ENCODE peak calls at places on chromosome 17, in four cellular contexts. One of them, this sample, is unnamed.

GRCh38 chr17:68292689-68293040 is 1.4 kb downstream of the ARSG start:
- DNase-seq in CD4-positive, alpha-beta T cell: no peak
- DNase-seq in activated CD8-positive, alpha-beta T cell treated with anti-CD3 and anti-CD28 coated beads for 36 hours: no peak
- DNase-seq in fibroblast of the aortic adventitia: no peak
- DNase-seq in this sample: no peak

GRCh38 chr17:14717849-14718248 is 417.0 kb downstream of the HS3ST3B1 start:
- DNase-seq in CD4-positive, alpha-beta T cell: no peak
- DNase-seq in activated CD8-positive, alpha-beta T cell treated with anti-CD3 and anti-CD28 coated beads for 36 hours: no peak
- DNase-seq in fibroblast of the aortic adventitia: no peak
- DNase-seq in this sample: no peak

GRCh38 chr17:27457731-27458523 is 1.7 kb downstream of the KSR1 start:
- DNase-seq in CD4-positive, alpha-beta T cell: no peak
- DNase-seq in activated CD8-positive, alpha-beta T cell treated with anti-CD3 and anti-CD28 coated beads for 36 hours: no peak
- DNase-seq in fibroblast of the aortic adventitia: peak; percentile 52
- DNase-seq in this sample: peak; percentile 60

GRCh38 chr17:412211-413015 is 59.8 kb upstream of the RPH3AL start:
- DNase-seq in CD4-positive, alpha-beta T cell: peak; percentile 61
- DNase-seq in activated CD8-positive, alpha-beta T cell treated with anti-CD3 and anti-CD28 coated beads for 36 hours: peak; percentile 79
- DNase-seq in fibroblast of the aortic adventitia: peak; percentile 81
- DNase-seq in this sample: peak; percentile 58

GRCh38 chr17:72116692-72117469 is 3.9 kb upstream of the SOX9 start:
- DNase-seq in CD4-positive, alpha-beta T cell: no peak
- DNase-seq in activated CD8-positive, alpha-beta T cell treated with anti-CD3 and anti-CD28 coated beads for 36 hours: no peak
- DNase-seq in fibroblast of the aortic adventitia: no peak
- DNase-seq in this sample: no peak

GRCh38 chr17:64148699-64149098 is 18.8 kb upstream of the ERN1 start:
- DNase-seq in CD4-positive, alpha-beta T cell: no peak
- DNase-seq in activated CD8-positive, alpha-beta T cell treated with anti-CD3 and anti-CD28 coated beads for 36 hours: peak; percentile 16
- DNase-seq in fibroblast of the aortic adventitia: no peak
- DNase-seq in this sample: no peak

GRCh38 chr17:78358538-78359215 is 1.2 kb downstream of the SOCS3 start:
- DNase-seq in CD4-positive, alpha-beta T cell: no peak
- DNase-seq in activated CD8-positive, alpha-beta T cell treated with anti-CD3 and anti-CD28 coated beads for 36 hours: peak; percentile 41
- DNase-seq in fibroblast of the aortic adventitia: peak; percentile 62
- DNase-seq in this sample: peak; percentile 65

GRCh38 chr17:40738553-40738952 is 16.6 kb downstream of the KRT25 start:
- DNase-seq in CD4-positive, alpha-beta T cell: no peak
- DNase-seq in activated CD8-positive, alpha-beta T cell treated with anti-CD3 and anti-CD28 coated beads for 36 hours: no peak
- DNase-seq in fibroblast of the aortic adventitia: no peak
- DNase-seq in this sample: no peak

GRCh38 chr17:49715717-49716279 is 8.0 kb upstream of the SLC35B1 start:
- DNase-seq in CD4-positive, alpha-beta T cell: no peak
- DNase-seq in activated CD8-positive, alpha-beta T cell treated with anti-CD3 and anti-CD28 coated beads for 36 hours: peak; percentile 81
- DNase-seq in fibroblast of the aortic adventitia: no peak
- DNase-seq in this sample: no peak

GRCh38 chr17:43766413-43767052 is 7.9 kb upstream of the SOST start:
- DNase-seq in CD4-positive, alpha-beta T cell: peak; percentile 49
- DNase-seq in activated CD8-positive, alpha-beta T cell treated with anti-CD3 and anti-CD28 coated beads for 36 hours: peak; percentile 71
- DNase-seq in fibroblast of the aortic adventitia: peak; percentile 57
- DNase-seq in this sample: no peak

GRCh38 chr17:64348666-64349065 is 42.0 kb downstream of the PECAM1 start:
- DNase-seq in CD4-positive, alpha-beta T cell: no peak
- DNase-seq in activated CD8-positive, alpha-beta T cell treated with anti-CD3 and anti-CD28 coated beads for 36 hours: no peak
- DNase-seq in fibroblast of the aortic adventitia: no peak
- DNase-seq in this sample: no peak

GRCh38 chr17:2024572-2025219 is 438 bp downstream of the RTN4RL1 start:
- DNase-seq in CD4-positive, alpha-beta T cell: no peak
- DNase-seq in activated CD8-positive, alpha-beta T cell treated with anti-CD3 and anti-CD28 coated beads for 36 hours: no peak
- DNase-seq in fibroblast of the aortic adventitia: no peak
- DNase-seq in this sample: no peak

GRCh38 chr17:60138769-60139437 is 10.9 kb upstream of the CA4 start:
- DNase-seq in CD4-positive, alpha-beta T cell: no peak
- DNase-seq in activated CD8-positive, alpha-beta T cell treated with anti-CD3 and anti-CD28 coated beads for 36 hours: no peak
- DNase-seq in fibroblast of the aortic adventitia: no peak
- DNase-seq in this sample: no peak

GRCh38 chr17:56707312-56708219 is 114.1 kb downstream of the NOG start:
- DNase-seq in CD4-positive, alpha-beta T cell: no peak
- DNase-seq in activated CD8-positive, alpha-beta T cell treated with anti-CD3 and anti-CD28 coated beads for 36 hours: no peak
- DNase-seq in fibroblast of the aortic adventitia: no peak
- DNase-seq in this sample: no peak

GRCh38 chr17:74335529-74336062 is 9.6 kb downstream of the KIF19 start:
- DNase-seq in CD4-positive, alpha-beta T cell: no peak
- DNase-seq in activated CD8-positive, alpha-beta T cell treated with anti-CD3 and anti-CD28 coated beads for 36 hours: no peak
- DNase-seq in fibroblast of the aortic adventitia: no peak
- DNase-seq in this sample: no peak

GRCh38 chr17:65088621-65089385 is 32.3 kb upstream of the GNA13 start:
- DNase-seq in CD4-positive, alpha-beta T cell: no peak
- DNase-seq in activated CD8-positive, alpha-beta T cell treated with anti-CD3 and anti-CD28 coated beads for 36 hours: no peak
- DNase-seq in fibroblast of the aortic adventitia: no peak
- DNase-seq in this sample: no peak

GRCh38 chr17:27947005-27947406 is 53.8 kb upstream of the LYRM9 start:
- DNase-seq in CD4-positive, alpha-beta T cell: no peak
- DNase-seq in activated CD8-positive, alpha-beta T cell treated with anti-CD3 and anti-CD28 coated beads for 36 hours: no peak
- DNase-seq in fibroblast of the aortic adventitia: no peak
- DNase-seq in this sample: no peak

GRCh38 chr17:77768475-77768874 is 190.0 kb upstream of the TNRC6C start:
- DNase-seq in CD4-positive, alpha-beta T cell: no peak
- DNase-seq in activated CD8-positive, alpha-beta T cell treated with anti-CD3 and anti-CD28 coated beads for 36 hours: no peak
- DNase-seq in fibroblast of the aortic adventitia: no peak
- DNase-seq in this sample: no peak

GRCh38 chr17:57534863-57535651 is 210.0 kb downstream of the CCDC182 start:
- DNase-seq in CD4-positive, alpha-beta T cell: no peak
- DNase-seq in activated CD8-positive, alpha-beta T cell treated with anti-CD3 and anti-CD28 coated beads for 36 hours: no peak
- DNase-seq in fibroblast of the aortic adventitia: no peak
- DNase-seq in this sample: no peak

GRCh38 chr17:74513987-74514631 is 17.2 kb downstream of the CD300LB start:
- DNase-seq in CD4-positive, alpha-beta T cell: no peak
- DNase-seq in activated CD8-positive, alpha-beta T cell treated with anti-CD3 and anti-CD28 coated beads for 36 hours: peak; percentile 84
- DNase-seq in fibroblast of the aortic adventitia: peak; percentile 34
- DNase-seq in this sample: no peak

GRCh38 chr17:27413792-27414191 is 42.5 kb upstream of the KSR1 start:
- DNase-seq in CD4-positive, alpha-beta T cell: no peak
- DNase-seq in activated CD8-positive, alpha-beta T cell treated with anti-CD3 and anti-CD28 coated beads for 36 hours: no peak
- DNase-seq in fibroblast of the aortic adventitia: no peak
- DNase-seq in this sample: no peak

GRCh38 chr17:4858880-4859260 is 25.7 kb downstream of the MINK1 start:
- DNase-seq in CD4-positive, alpha-beta T cell: no peak
- DNase-seq in activated CD8-positive, alpha-beta T cell treated with anti-CD3 and anti-CD28 coated beads for 36 hours: no peak
- DNase-seq in fibroblast of the aortic adventitia: peak; percentile 59
- DNase-seq in this sample: no peak

GRCh38 chr17:61002316-61002736 is 324.7 kb downstream of the BCAS3 start:
- DNase-seq in CD4-positive, alpha-beta T cell: no peak
- DNase-seq in activated CD8-positive, alpha-beta T cell treated with anti-CD3 and anti-CD28 coated beads for 36 hours: no peak
- DNase-seq in fibroblast of the aortic adventitia: peak; percentile 75
- DNase-seq in this sample: no peak

GRCh38 chr17:13106171-13106570 is 88.3 kb upstream of the ELAC2 start:
- DNase-seq in CD4-positive, alpha-beta T cell: no peak
- DNase-seq in activated CD8-positive, alpha-beta T cell treated with anti-CD3 and anti-CD28 coated beads for 36 hours: no peak
- DNase-seq in fibroblast of the aortic adventitia: no peak
- DNase-seq in this sample: no peak

GRCh38 chr17:28725166-28725659 is 820 bp downstream of the TLCD1 start:
- DNase-seq in CD4-positive, alpha-beta T cell: no peak
- DNase-seq in activated CD8-positive, alpha-beta T cell treated with anti-CD3 and anti-CD28 coated beads for 36 hours: peak; percentile 56
- DNase-seq in fibroblast of the aortic adventitia: peak; percentile 51
- DNase-seq in this sample: no peak

GRCh38 chr17:29607557-29608195 is 14.7 kb downstream of the ANKRD13B start:
- DNase-seq in CD4-positive, alpha-beta T cell: no peak
- DNase-seq in activated CD8-positive, alpha-beta T cell treated with anti-CD3 and anti-CD28 coated beads for 36 hours: no peak
- DNase-seq in fibroblast of the aortic adventitia: no peak
- DNase-seq in this sample: no peak

GRCh38 chr17:16516594-16517018 is 24.6 kb upstream of the LRRC75A start:
- DNase-seq in CD4-positive, alpha-beta T cell: no peak
- DNase-seq in activated CD8-positive, alpha-beta T cell treated with anti-CD3 and anti-CD28 coated beads for 36 hours: no peak
- DNase-seq in fibroblast of the aortic adventitia: peak; percentile 64
- DNase-seq in this sample: no peak

GRCh38 chr17:19334331-19334730 is 28.2 kb downstream of the B9D1 start:
- DNase-seq in CD4-positive, alpha-beta T cell: no peak
- DNase-seq in activated CD8-positive, alpha-beta T cell treated with anti-CD3 and anti-CD28 coated beads for 36 hours: no peak
- DNase-seq in fibroblast of the aortic adventitia: no peak
- DNase-seq in this sample: no peak

GRCh38 chr17:71724339-71724738 is 396.5 kb upstream of the SOX9 start:
- DNase-seq in CD4-positive, alpha-beta T cell: no peak
- DNase-seq in activated CD8-positive, alpha-beta T cell treated with anti-CD3 and anti-CD28 coated beads for 36 hours: no peak
- DNase-seq in fibroblast of the aortic adventitia: no peak
- DNase-seq in this sample: no peak

GRCh38 chr17:44221862-44222111 is 2.3 kb upstream of the UBTF start:
- DNase-seq in CD4-positive, alpha-beta T cell: no peak
- DNase-seq in activated CD8-positive, alpha-beta T cell treated with anti-CD3 and anti-CD28 coated beads for 36 hours: no peak
- DNase-seq in fibroblast of the aortic adventitia: no peak
- DNase-seq in this sample: no peak

GRCh38 chr17:28745052-28745776 is 1.4 kb downstream of the TRAF4 start:
- DNase-seq in CD4-positive, alpha-beta T cell: no peak
- DNase-seq in activated CD8-positive, alpha-beta T cell treated with anti-CD3 and anti-CD28 coated beads for 36 hours: peak; percentile 57
- DNase-seq in fibroblast of the aortic adventitia: peak; percentile 48
- DNase-seq in this sample: no peak

GRCh38 chr17:68195667-68196393 is 52.0 kb upstream of the AMZ2 start:
- DNase-seq in CD4-positive, alpha-beta T cell: no peak
- DNase-seq in activated CD8-positive, alpha-beta T cell treated with anti-CD3 and anti-CD28 coated beads for 36 hours: no peak
- DNase-seq in fibroblast of the aortic adventitia: no peak
- DNase-seq in this sample: no peak

GRCh38 chr17:53118948-53119347 is 703.8 kb upstream of the KIF2B start:
- DNase-seq in CD4-positive, alpha-beta T cell: no peak
- DNase-seq in activated CD8-positive, alpha-beta T cell treated with anti-CD3 and anti-CD28 coated beads for 36 hours: no peak
- DNase-seq in fibroblast of the aortic adventitia: no peak
- DNase-seq in this sample: no peak

DNA sequence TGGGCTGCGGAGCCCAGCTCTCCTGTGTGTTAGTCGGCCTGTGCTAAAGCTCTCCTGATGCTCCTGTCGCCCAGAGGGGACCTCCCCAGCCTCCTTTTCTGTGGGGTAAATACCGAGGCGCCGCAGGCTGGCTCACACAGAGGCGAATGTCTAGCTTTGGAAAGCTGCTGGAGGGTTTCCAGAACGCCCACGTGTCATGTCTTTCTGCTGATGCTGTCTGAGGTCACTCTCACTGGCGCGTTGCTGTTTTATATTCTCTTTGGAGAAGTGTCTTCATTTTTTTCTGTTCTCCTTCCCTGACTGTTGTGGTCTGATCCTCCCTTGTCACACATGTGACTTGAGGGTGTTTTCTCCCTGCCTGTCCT is 91.9 kb upstream of the ZNF750 start:
- DNase-seq in CD4-positive, alpha-beta T cell: no peak
- DNase-seq in activated CD8-positive, alpha-beta T cell treated with anti-CD3 and anti-CD28 coated beads for 36 hours: no peak
- DNase-seq in fibroblast of the aortic adventitia: peak; percentile 83
- DNase-seq in this sample: no peak
- TF ChIP-seq CTCF in CD4-positive, alpha-beta T cell: no peak
- TF ChIP-seq CTCF in activated CD8-positive, alpha-beta T cell treated with anti-CD3 and anti-CD28 coated beads for 36 hours: no peak
- TF ChIP-seq CTCF in fibroblast of the aortic adventitia: no peak
- TF ChIP-seq CTCF in this sample: no peak

DNA sequence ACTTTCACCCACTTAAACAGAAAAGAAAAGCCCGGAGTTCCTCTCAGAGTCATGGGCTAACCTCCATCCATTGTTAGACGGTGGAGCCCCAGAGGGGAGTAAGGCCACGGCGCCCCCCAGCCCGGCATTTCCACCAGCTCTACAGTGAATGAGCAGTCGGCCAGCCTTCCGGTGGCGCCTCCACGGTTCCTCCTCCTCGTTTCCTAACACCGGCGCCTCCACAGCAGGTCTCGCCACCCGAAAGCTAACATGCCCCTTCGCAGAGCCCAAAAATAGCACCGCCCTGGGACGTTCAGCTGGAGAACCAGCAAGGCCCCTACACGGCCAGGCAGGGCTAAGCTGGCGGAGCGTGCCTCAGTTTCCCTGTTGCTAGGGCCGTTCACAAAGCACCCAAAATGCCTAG is 858 bp downstream of the MMD start:
- DNase-seq in CD4-positive, alpha-beta T cell: peak; percentile 29
- DNase-seq in activated CD8-positive, alpha-beta T cell treated with anti-CD3 and anti-CD28 coated beads for 36 hours: peak; percentile 57
- DNase-seq in fibroblast of the aortic adventitia: no peak
- DNase-seq in this sample: peak; percentile 46
- TF ChIP-seq CTCF in CD4-positive, alpha-beta T cell: no peak
- TF ChIP-seq CTCF in activated CD8-positive, alpha-beta T cell treated with anti-CD3 and anti-CD28 coated beads for 36 hours: no peak
- TF ChIP-seq CTCF in fibroblast of the aortic adventitia: no peak
- TF ChIP-seq CTCF in this sample: no peak

DNA sequence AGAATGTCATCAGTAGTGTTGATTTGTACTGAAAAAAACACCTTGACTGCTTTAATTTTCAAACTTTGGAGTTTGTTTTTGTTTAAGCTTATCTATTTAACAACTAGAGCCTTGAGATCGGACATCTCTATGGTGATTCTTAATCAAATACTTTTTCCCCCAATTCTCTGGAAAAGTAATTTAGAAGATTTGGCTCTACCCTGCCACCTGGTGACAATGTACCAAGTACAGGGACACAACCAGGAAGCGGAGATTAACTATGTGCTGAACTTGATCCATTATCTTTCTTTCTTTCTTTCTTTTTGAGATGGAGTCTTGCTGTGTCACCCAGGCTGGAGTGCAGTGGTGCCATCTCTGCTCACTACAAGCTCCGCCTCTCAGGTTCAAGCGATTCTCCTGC is 30.8 kb downstream of the USP43 start:
- DNase-seq in CD4-positive, alpha-beta T cell: no peak
- DNase-seq in activated CD8-positive, alpha-beta T cell treated with anti-CD3 and anti-CD28 coated beads for 36 hours: no peak
- DNase-seq in fibroblast of the aortic adventitia: no peak
- DNase-seq in this sample: no peak
- TF ChIP-seq CTCF in CD4-positive, alpha-beta T cell: no peak
- TF ChIP-seq CTCF in activated CD8-positive, alpha-beta T cell treated with anti-CD3 and anti-CD28 coated beads for 36 hours: no peak
- TF ChIP-seq CTCF in fibroblast of the aortic adventitia: no peak
- TF ChIP-seq CTCF in this sample: no peak

DNA sequence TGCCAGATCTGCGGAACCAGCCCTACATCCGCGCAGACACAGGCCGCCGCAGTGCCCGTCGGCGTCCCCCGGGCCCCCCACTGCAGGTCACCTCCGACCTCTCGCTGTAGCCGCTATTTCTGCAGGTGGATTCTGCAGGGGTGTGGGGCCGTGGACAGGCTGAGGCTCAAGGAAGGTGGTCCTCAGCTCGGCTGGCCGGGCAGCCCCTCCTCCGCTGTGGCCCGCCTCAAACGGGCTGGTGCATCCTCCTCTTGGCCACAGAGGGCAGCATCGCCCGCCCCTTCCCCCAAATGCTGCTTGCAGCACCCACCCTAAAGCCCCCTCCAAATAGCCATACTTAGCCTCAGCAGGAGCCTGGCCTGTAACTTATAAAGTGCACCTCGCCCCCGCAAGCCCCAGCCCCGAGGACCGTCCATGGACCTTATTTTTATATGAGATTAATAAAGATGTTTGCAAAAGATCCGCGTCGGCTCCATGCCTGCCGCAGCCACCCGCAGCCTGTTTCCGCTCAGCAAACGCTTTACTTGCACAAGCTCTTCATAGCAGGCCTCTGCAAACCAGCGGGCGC is 14.9 kb downstream of the SPATA32 start:
- DNase-seq in CD4-positive, alpha-beta T cell: peak; percentile 70
- DNase-seq in activated CD8-positive, alpha-beta T cell treated with anti-CD3 and anti-CD28 coated beads for 36 hours: peak; percentile 87
- DNase-seq in fibroblast of the aortic adventitia: no peak
- DNase-seq in this sample: peak; percentile 74
- TF ChIP-seq CTCF in CD4-positive, alpha-beta T cell: peak; percentile 69
- TF ChIP-seq CTCF in activated CD8-positive, alpha-beta T cell treated with anti-CD3 and anti-CD28 coated beads for 36 hours: peak; percentile 66
- TF ChIP-seq CTCF in fibroblast of the aortic adventitia: peak; percentile 47
- TF ChIP-seq CTCF in this sample: peak; percentile 35

GRCh38 chr17:48561894-48562810 is 16.0 kb downstream of the HOXB4 start:
- DNase-seq in CD4-positive, alpha-beta T cell: no peak
- DNase-seq in activated CD8-positive, alpha-beta T cell treated with anti-CD3 and anti-CD28 coated beads for 36 hours: no peak
- DNase-seq in fibroblast of the aortic adventitia: no peak
- DNase-seq in this sample: no peak
- TF ChIP-seq CTCF in CD4-positive, alpha-beta T cell: no peak
- TF ChIP-seq CTCF in activated CD8-positive, alpha-beta T cell treated with anti-CD3 and anti-CD28 coated beads for 36 hours: no peak
- TF ChIP-seq CTCF in fibroblast of the aortic adventitia: peak; percentile 53
- TF ChIP-seq CTCF in this sample: peak; percentile 18

GRCh38 chr17:37055511-37055910 is 106.8 kb downstream of the AATF start:
- DNase-seq in CD4-positive, alpha-beta T cell: no peak
- DNase-seq in activated CD8-positive, alpha-beta T cell treated with anti-CD3 and anti-CD28 coated beads for 36 hours: no peak
- DNase-seq in fibroblast of the aortic adventitia: no peak
- DNase-seq in this sample: no peak
- TF ChIP-seq CTCF in CD4-positive, alpha-beta T cell: no peak
- TF ChIP-seq CTCF in activated CD8-positive, alpha-beta T cell treated with anti-CD3 and anti-CD28 coated beads for 36 hours: no peak
- TF ChIP-seq CTCF in fibroblast of the aortic adventitia: no peak
- TF ChIP-seq CTCF in this sample: no peak